ENCODE peak calls at places on chromosomes 4 and X, in four cellular contexts. G, B, S and N are unnamed samples.

GRCh38 chrX:153697924-153698865 is 10.5 kb downstream of the SLC6A8 start:
- DNase-seq in G (no peak), B (no peak), S (no peak), N (no peak)

GRCh38 chrX:70196961-70197805 is 19.9 kb downstream of the DGAT2L6 start:
- DNase-seq in G (peak; percentile 51), B (peak; percentile 88), S (peak; percentile 63), N (peak; percentile 34)

GRCh38 chrX:68928401-68928800 is 99.6 kb downstream of the EFNB1 start:
- DNase-seq in G (no peak), B (no peak), S (no peak), N (no peak)

GRCh38 chrX:110304884-110305283 is 13.0 kb downstream of the AMMECR1 start:
- DNase-seq in G (no peak), B (no peak), S (no peak), N (no peak)

GRCh38 chr4:40550900-40551546 is 78.6 kb downstream of the RBM47 start:
- DNase-seq in G (no peak), B (peak; percentile 53), S (no peak), N (peak; percentile 59)

GRCh38 chr4:19583827-19584569 is 667.7 kb upstream of the SLIT2 start:
- DNase-seq in G (no peak), B (no peak), S (no peak), N (peak; percentile 42)

GRCh38 chrX:37361596-37361995 is 12.4 kb downstream of the PRRG1 start:
- DNase-seq in G (no peak), B (no peak), S (no peak), N (peak; percentile 37)

GRCh38 chr4:153535735-153536494 is 69.8 kb downstream of the TMEM131L start:
- DNase-seq in G (peak; percentile 64), B (no peak), S (no peak), N (no peak)

GRCh38 chrX:14496674-14497073 is 32.7 kb upstream of the GLRA2 start:
- DNase-seq in G (no peak), B (no peak), S (no peak), N (no peak)

GRCh38 chr4:103422467-103423219 is 224.5 kb upstream of the CENPE start:
- DNase-seq in G (no peak), B (peak; percentile 25), S (no peak), N (no peak)

GRCh38 chr4:94332983-94333590 is 9.5 kb downstream of the HPGDS start:
- DNase-seq in G (no peak), B (peak; percentile 9), S (no peak), N (no peak)

GRCh38 chr4:89296871-89297270 is 10.7 kb downstream of the GPRIN3 start:
- DNase-seq in G (no peak), B (no peak), S (no peak), N (no peak)

GRCh38 chr4:89294583-89295244 is 12.9 kb downstream of the GPRIN3 start:
- DNase-seq in G (no peak), B (no peak), S (no peak), N (no peak)

GRCh38 chr4:89298160-89298559 is 9.4 kb downstream of the GPRIN3 start:
- DNase-seq in G (no peak), B (no peak), S (no peak), N (no peak)

GRCh38 chr4:89295415-89295927 is 12.1 kb downstream of the GPRIN3 start:
- DNase-seq in G (no peak), B (no peak), S (no peak), N (no peak)

GRCh38 chr4:89296399-89296798 is 11.2 kb downstream of the GPRIN3 start:
- DNase-seq in G (no peak), B (no peak), S (no peak), N (no peak)
- H3K27me3 ChIP-seq in G (no peaks in the 10 kb centered on the region), B (peaks cover 62% of the 10 kb centered on the region), S (no peaks in the 10 kb centered on the region), N (no peaks in the 10 kb centered on the region)

GRCh38 chrX:23902419-23902818 is 5.3 kb downstream of the APOO start:
- DNase-seq in G (no peak), B (peak; percentile 84), S (no peak), N (peak; percentile 80)
- H3K4me1 ChIP-seq in G (peaks cover 3% of the 10 kb centered on the region), B (peaks cover 55% of the 10 kb centered on the region), S (peaks cover 9% of the 10 kb centered on the region), N (peaks cover 5% of the 10 kb centered on the region)

GRCh38 chrX:45783002-45783401 is 582.3 kb upstream of the DIPK2B start:
- DNase-seq in G (no peak), B (no peak), S (no peak), N (no peak)

GRCh38 chrX:45778621-45779020 is 577.9 kb upstream of the DIPK2B start:
- DNase-seq in G (no peak), B (no peak), S (no peak), N (no peak)

GRCh38 chrX:45784590-45784989 is 583.9 kb upstream of the DIPK2B start:
- DNase-seq in G (no peak), B (no peak), S (no peak), N (no peak)

GRCh38 chrX:45781901-45782553 is 581.4 kb upstream of the DIPK2B start:
- DNase-seq in G (no peak), B (peak; percentile 78), S (no peak), N (peak; percentile 79)
- H3K27ac ChIP-seq in G (no peak overlapping the region), B (peak overlapping the region; percentile 79), S (no peak overlapping the region), N (peak overlapping the region; percentile 48)

DNA sequence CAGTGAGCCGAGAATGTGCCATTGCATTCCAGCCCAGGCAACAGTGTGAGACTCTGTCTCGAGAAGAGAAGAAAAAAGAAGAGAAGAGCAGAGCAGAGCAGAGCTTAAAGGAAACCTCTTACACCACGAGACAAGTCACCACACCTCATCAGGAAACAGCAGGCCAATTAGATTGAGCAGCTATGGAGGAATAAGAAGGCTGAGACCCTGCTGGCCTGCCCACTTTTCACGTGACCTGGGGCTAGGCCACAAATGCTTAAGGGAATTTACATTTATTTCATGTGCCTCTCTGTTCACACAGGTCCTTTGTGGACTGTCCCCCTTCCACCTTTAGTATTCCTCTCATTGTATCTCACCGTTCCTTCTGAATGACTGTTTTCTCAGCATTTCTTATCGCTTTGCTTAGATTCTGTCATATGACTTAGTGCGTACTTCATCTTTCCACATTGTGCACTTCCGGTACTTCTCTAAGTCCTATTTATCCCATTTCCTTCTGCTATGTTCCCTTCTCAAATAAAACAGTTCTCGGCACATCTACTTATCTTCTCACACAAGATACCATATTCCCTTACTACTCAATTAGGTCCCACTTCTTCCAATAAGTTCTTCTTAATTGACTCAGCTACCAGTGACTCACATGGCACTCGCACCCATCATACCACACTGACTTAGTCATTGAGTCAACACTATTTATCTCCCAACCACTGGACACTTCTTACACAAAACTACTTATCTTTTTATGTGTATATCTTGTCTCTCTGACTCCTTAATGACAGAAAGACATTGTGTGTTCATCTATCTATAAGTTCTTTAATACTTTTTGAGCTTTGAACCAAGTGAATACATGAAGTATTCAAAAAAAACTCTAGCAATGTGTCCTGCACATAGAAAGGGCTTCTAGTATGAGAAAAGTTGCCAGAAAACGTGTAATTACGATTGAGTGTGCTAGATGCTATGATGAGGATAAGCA is 11.0 kb downstream of the CUL4B start:
- DNase-seq in G (no peak), B (peak; percentile 88), S (peak; percentile 65), N (peak; percentile 97)
- H3K27me3 ChIP-seq in G (no peaks in the 10 kb centered on the region), B (no peaks in the 10 kb centered on the region), S (no peaks in the 10 kb centered on the region), N (no peaks in the 10 kb centered on the region)

GRCh38 chrX:118541482-118541881 is 45.9 kb downstream of the DOCK11 start:
- DNase-seq in G (no peak), B (no peak), S (no peak), N (no peak)

GRCh38 chrX:118534716-118535493 is 39.3 kb downstream of the DOCK11 start:
- DNase-seq in G (no peak), B (no peak), S (no peak), N (no peak)

GRCh38 chrX:118536204-118536603 is 40.6 kb downstream of the DOCK11 start:
- DNase-seq in G (no peak), B (no peak), S (no peak), N (no peak)

GRCh38 chrX:118540342-118540741 is 44.7 kb downstream of the DOCK11 start:
- DNase-seq in G (no peak), B (no peak), S (no peak), N (no peak)

DNA sequence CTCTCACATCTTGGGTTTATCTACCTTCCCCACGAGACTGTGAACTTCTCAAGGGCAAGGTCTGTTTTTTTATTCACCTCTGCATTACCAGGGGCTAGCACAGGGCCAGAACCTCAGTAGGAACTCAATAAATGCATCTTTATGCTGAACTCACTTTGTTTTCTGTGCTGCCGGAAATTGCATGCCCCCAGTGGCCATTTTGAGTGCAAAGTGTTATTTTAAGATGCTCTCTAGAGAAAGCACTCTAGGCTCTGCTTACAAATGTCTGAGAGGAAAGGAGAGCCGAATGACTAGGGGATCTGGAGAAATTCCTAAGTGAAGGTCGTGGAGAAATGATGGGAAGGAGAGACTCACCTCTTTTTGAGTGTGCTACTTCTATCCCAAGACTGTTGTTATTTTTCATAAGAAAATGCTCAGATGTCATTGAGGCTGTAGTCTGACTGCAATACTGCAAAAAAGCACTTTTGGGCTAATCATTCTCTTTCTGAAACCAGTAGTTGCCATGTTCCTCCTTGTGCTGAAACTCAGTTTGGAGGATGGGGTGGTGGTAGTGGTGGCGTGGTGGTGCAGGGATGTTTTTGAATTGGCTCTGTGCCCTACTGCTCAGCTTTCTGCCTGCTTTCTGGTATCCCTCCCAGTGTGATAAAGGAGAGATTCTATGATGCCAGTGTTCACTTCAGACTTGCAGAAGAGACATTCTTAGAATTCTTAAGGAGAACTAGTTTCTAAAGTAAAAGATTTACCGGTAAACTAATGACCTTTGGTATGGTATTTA is 41.3 kb downstream of the DOCK11 start:
- DNase-seq in G (no peak), B (peak; percentile 10), S (no peak), N (peak; percentile 48)
- H3K4me1 ChIP-seq in G (no peaks in the 10 kb centered on the region), B (no peaks in the 10 kb centered on the region), S (peaks cover 3% of the 10 kb centered on the region), N (peaks cover 8% of the 10 kb centered on the region)

DNA sequence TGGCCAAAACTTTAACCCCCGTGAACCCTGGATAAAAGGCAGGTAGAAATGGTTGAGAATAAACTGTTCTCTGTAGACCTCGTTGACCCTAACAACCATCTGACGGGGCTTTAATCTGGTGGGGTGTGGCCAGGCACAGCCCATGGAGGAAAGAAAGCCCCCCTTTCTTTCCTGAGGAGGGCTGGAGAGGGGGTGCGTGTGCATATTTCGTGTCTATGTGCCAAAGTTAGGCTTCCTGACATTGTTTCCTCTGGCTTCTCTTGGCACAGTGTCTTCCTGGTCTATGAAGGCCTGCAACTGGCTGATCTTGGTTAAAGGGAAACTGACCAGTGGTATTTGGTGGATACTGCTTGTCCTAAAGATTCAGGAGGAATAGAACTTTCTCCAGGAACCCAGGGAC is 97.1 kb downstream of the MGST2 start:
- DNase-seq in G (no peak), B (no peak), S (no peak), N (no peak)
- H3K27ac ChIP-seq in G (no peak overlapping the region), B (no peak overlapping the region), S (peak overlapping the region; percentile 69), N (no peak overlapping the region)

DNA sequence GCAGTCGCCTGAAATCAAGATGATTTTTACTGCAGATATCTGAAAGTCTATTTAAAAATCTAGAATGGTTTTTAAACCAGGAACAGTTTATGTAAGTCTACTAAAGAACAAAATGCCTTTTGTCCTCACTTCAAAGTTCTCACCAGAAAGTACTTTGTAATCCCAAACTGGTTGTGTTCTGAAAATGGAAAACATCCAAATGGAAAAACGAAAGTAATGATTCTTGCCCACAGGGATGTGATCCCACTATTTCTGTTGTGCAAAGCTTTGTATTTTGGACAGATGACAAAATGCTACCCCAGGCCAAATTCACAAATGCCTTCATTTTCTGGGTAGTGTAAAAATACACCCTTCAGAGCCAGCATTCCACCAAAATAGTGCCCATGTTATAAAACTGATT is 265.5 kb upstream of the FTHL17 start:
- DNase-seq in G (no peak), B (no peak), S (no peak), N (no peak)
- H3K27me3 ChIP-seq in G (no peaks in the 10 kb centered on the region), B (no peaks in the 10 kb centered on the region), S (no peaks in the 10 kb centered on the region), N (no peaks in the 10 kb centered on the region)